ENCODE peak calls at places on chromosomes 4 and X, in nine cellular contexts. Z is stomach, I is WERI-Rb-1, C is OCI-LY7, Q is left ventricle myocardium inferior, W is lower leg skin, M is psoas muscle, O is GM12864, Y is thyroid gland. D is an unnamed sample.

GRCh38 chr4:25092139-25092538 is 61.4 kb upstream of the LGI2 start:
- DNase-seq in Z (no peak), I (no peak), C (no peak), Q (no peak), W (no peak), M (no peak), O (no peak), Y (no peak), D (no peak)

GRCh38 chr4:145278341-145279121 is 98.1 kb upstream of the OTUD4 start:
- DNase-seq in Z (no peak), I (no peak), C (no peak), Q (no peak), W (no peak), M (no peak), O (no peak), Y (no peak), D (peak; percentile 28)

GRCh38 chr4:125956281-125956680 is 641.5 kb downstream of the FAT4 start:
- DNase-seq in Z (no peak), I (no peak), C (no peak), Q (no peak), W (no peak), M (no peak), O (no peak), Y (no peak), D (no peak)

GRCh38 chr4:127400736-127401346 is 231.9 kb upstream of the INTU start:
- DNase-seq in Z (peak; percentile 51), I (peak; percentile 83), C (peak; percentile 60), Q (peak; percentile 28), W (peak; percentile 52), M (peak; percentile 42), O (peak; percentile 18), Y (peak; percentile 59), D (peak; percentile 20)

GRCh38 chrX:47228550-47229270 is 4.1 kb upstream of the USP11 start:
- DNase-seq in Z (no peak), I (no peak), C (no peak), Q (no peak), W (no peak), M (no peak), O (no peak), Y (no peak), D (no peak)

GRCh38 chr4:114108869-114109268 is 129.4 kb upstream of the ARSJ start:
- DNase-seq in Z (no peak), I (peak; percentile 28), C (no peak), Q (no peak), W (no peak), M (no peak), O (no peak), Y (no peak), D (no peak)

GRCh38 chrX:10106801-10107200 is 50.0 kb upstream of the CLCN4 start:
- DNase-seq in Z (no peak), I (no peak), C (peak; percentile 88), Q (no peak), W (no peak), M (no peak), O (peak; percentile 71), Y (no peak), D (no peak)

GRCh38 chr4:154076921-154077320 is 288.0 kb upstream of the SFRP2 start:
- DNase-seq in Z (no peak), I (no peak), C (no peak), Q (no peak), W (no peak), M (no peak), O (no peak), Y (no peak), D (no peak)

GRCh38 chr4:25096553-25097443 is 63.5 kb downstream of the SEPSECS start:
- DNase-seq in Z (no peak), I (no peak), C (no peak), Q (no peak), W (no peak), M (no peak), O (no peak), Y (no peak), D (no peak)

GRCh38 chr4:128385683-128386304 is 98.2 kb upstream of the PGRMC2 start:
- DNase-seq in Z (no peak), I (no peak), C (no peak), Q (no peak), W (peak; percentile 37), M (no peak), O (no peak), Y (no peak), D (peak; percentile 17)

GRCh38 chr4:126799971-126800722 is 832.6 kb upstream of the INTU start:
- DNase-seq in Z (no peak), I (no peak), C (no peak), Q (no peak), W (no peak), M (no peak), O (no peak), Y (no peak), D (no peak)

GRCh38 chr4:119559044-119559647 is 69.5 kb downstream of the PDE5A start:
- DNase-seq in Z (no peak), I (no peak), C (peak; percentile 41), Q (no peak), W (no peak), M (no peak), O (no peak), Y (no peak), D (peak; percentile 35)

GRCh38 chr4:55866290-55866907 is 13.0 kb downstream of the EXOC1 start:
- DNase-seq in Z (no peak), I (no peak), C (no peak), Q (no peak), W (no peak), M (no peak), O (peak; percentile 43), Y (no peak), D (peak; percentile 20)

GRCh38 chr4:152454398-152455011 is 81.4 kb downstream of the FBXW7 start:
- DNase-seq in Z (no peak), I (no peak), C (peak; percentile 47), Q (no peak), W (no peak), M (no peak), O (no peak), Y (no peak), D (no peak)

GRCh38 chrX:9341305-9342201 is 123.3 kb upstream of the TBL1X start:
- DNase-seq in Z (peak; percentile 68), I (peak; percentile 24), C (peak; percentile 77), Q (peak; percentile 59), W (peak; percentile 34), M (peak; percentile 66), O (no peak), Y (peak; percentile 44), D (peak; percentile 76)

GRCh38 chr4:148166132-148166531 is 276.1 kb downstream of the NR3C2 start:
- DNase-seq in Z (no peak), I (no peak), C (no peak), Q (no peak), W (no peak), M (no peak), O (no peak), Y (peak; percentile 64), D (no peak)

GRCh38 chrX:106481341-106481740 is 130.4 kb upstream of the RADX start:
- DNase-seq in Z (peak; percentile 42), I (peak; percentile 45), C (peak; percentile 46), Q (no peak), W (peak; percentile 20), M (no peak), O (peak; percentile 8), Y (peak; percentile 25), D (no peak)

GRCh38 chrX:134840370-134840769 is 150.4 kb upstream of the SMIM10 start:
- DNase-seq in Z (no peak), I (no peak), C (no peak), Q (no peak), W (no peak), M (no peak), O (no peak), Y (no peak), D (no peak)

GRCh38 chr4:47837582-47838294 is at the start of gene CORIN:
- DNase-seq in Z (no peak), I (peak; percentile 50), C (no peak), Q (no peak), W (no peak), M (no peak), O (no peak), Y (peak; percentile 33), D (no peak)

GRCh38 chr4:24583451-24584174 is 741 bp downstream of the DHX15 start:
- DNase-seq in Z (peak; percentile 46), I (peak; percentile 82), C (peak; percentile 73), Q (peak; percentile 69), W (peak; percentile 36), M (peak; percentile 50), O (no peak), Y (peak; percentile 54), D (peak; percentile 69)

GRCh38 chr4:150323551-150324325 is 245.5 kb downstream of the DCLK2 start:
- DNase-seq in Z (no peak), I (peak; percentile 40), C (no peak), Q (no peak), W (no peak), M (no peak), O (no peak), Y (no peak), D (no peak)

GRCh38 chrX:17007134-17007768 is 60.8 kb downstream of the REPS2 start:
- DNase-seq in Z (no peak), I (peak; percentile 62), C (peak; percentile 47), Q (no peak), W (no peak), M (no peak), O (no peak), Y (peak; percentile 16), D (peak; percentile 21)
- TF ChIP-seq CTCF in Z (peak; percentile 8), I (peak; percentile 69), C (peak; percentile 70), Q (peak; percentile 42), W (no peak), M (no peak), O (peak; percentile 49), Y (no peak), D (no peak)

GRCh38 chr4:186554890-186555827 is at the start of gene MTNR1A:
- DNase-seq in Z (no peak), I (no peak), C (no peak), Q (no peak), W (no peak), M (no peak), O (no peak), Y (no peak), D (no peak)
- TF ChIP-seq CTCF in Z (no peak), I (no peak), C (no peak), Q (no peak), W (no peak), M (no peak), O (no peak), Y (no peak), D (no peak)

GRCh38 chrX:77160301-77160700 is 286.9 kb upstream of the FGF16 start:
- DNase-seq in Z (no peak), I (peak; percentile 47), C (peak; percentile 25), Q (no peak), W (no peak), M (no peak), O (no peak), Y (no peak), D (no peak)
- TF ChIP-seq CTCF in Z (no peak), I (peak; percentile 93), C (peak; percentile 67), Q (peak; percentile 34), W (no peak), M (peak; percentile 20), O (peak; percentile 51), Y (no peak), D (peak; percentile 24)

DNA sequence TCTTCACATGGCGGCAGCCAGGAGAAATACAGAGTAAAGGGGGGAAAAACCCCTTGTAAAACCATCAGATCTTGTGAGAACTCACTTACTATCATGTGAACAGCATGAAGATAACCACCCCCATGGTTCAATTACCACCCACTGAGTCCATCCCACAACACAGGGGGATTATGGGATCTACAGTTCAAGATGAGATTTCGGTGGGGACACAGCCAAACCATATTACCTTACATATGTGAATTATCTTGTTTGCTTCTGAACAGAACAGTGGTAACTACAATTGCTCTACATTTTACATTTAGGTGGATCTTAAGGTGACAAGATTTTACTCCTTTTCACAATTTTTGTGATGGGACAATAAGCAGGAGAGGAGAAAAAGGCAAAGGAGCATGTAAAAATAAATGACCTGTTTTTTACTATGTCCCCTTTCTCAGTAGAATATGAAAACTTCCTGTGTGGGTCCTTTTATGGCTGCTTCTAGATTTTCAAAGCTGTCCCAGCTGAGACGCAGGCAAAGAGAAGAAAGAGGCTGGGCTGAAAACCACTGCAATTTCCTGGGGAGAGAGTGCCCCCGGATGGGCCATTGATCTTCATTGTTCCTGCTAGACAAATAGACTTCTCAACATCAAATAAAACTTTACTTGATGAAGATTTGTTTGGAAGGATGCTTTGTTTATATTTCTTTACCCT is 45.9 kb upstream of the PGM2 start:
- DNase-seq in Z (peak; percentile 34), I (no peak), C (peak; percentile 65), Q (no peak), W (no peak), M (no peak), O (no peak), Y (no peak), D (peak; percentile 26)
- TF ChIP-seq CTCF in Z (no peak), I (no peak), C (peak; percentile 75), Q (peak; percentile 23), W (no peak), M (no peak), O (peak; percentile 14), Y (no peak), D (no peak)